ENCODE peak calls at places on chromosomes 16 and 17, in six cellular contexts. One of them, this sample, is unnamed.

GRCh38 chr16:81204794-81205680 is 33.5 kb upstream of the BCO1 start:
- DNase-seq in GM23338: peak; percentile 68
- DNase-seq in body of pancreas: peak; percentile 48
- DNase-seq in mesendoderm: peak; percentile 47
- DNase-seq in heart left ventricle: no peak
- DNase-seq in mammary epithelial cell: peak; percentile 36
- DNase-seq in this sample: no peak

GRCh38 chr17:49409066-49409465 is 5.6 kb downstream of the PHB1 start:
- DNase-seq in GM23338: no peak
- DNase-seq in body of pancreas: no peak
- DNase-seq in mesendoderm: no peak
- DNase-seq in heart left ventricle: no peak
- DNase-seq in mammary epithelial cell: no peak
- DNase-seq in this sample: no peak

GRCh38 chr17:64024781-64025731 is 4.6 kb upstream of the ICAM2 start:
- DNase-seq in GM23338: no peak
- DNase-seq in body of pancreas: peak; percentile 41
- DNase-seq in mesendoderm: no peak
- DNase-seq in heart left ventricle: no peak
- DNase-seq in mammary epithelial cell: no peak
- DNase-seq in this sample: no peak

GRCh38 chr17:40510328-40510648 is 8.9 kb upstream of the TNS4 start:
- DNase-seq in GM23338: no peak
- DNase-seq in body of pancreas: peak; percentile 32
- DNase-seq in mesendoderm: peak; percentile 86
- DNase-seq in heart left ventricle: no peak
- DNase-seq in mammary epithelial cell: peak; percentile 99
- DNase-seq in this sample: no peak

GRCh38 chr17:13518271-13519000 is 83.3 kb downstream of the HS3ST3A1 start:
- DNase-seq in GM23338: no peak
- DNase-seq in body of pancreas: no peak
- DNase-seq in mesendoderm: no peak
- DNase-seq in heart left ventricle: no peak
- DNase-seq in mammary epithelial cell: no peak
- DNase-seq in this sample: no peak

GRCh38 chr16:82044585-82044911 is 9.5 kb downstream of the HSD17B2 start:
- DNase-seq in GM23338: no peak
- DNase-seq in body of pancreas: no peak
- DNase-seq in mesendoderm: no peak
- DNase-seq in heart left ventricle: no peak
- DNase-seq in mammary epithelial cell: no peak
- DNase-seq in this sample: no peak

GRCh38 chr17:67157732-67158639 is 87.0 kb downstream of the HELZ start:
- DNase-seq in GM23338: peak; percentile 43
- DNase-seq in body of pancreas: no peak
- DNase-seq in mesendoderm: peak; percentile 63
- DNase-seq in heart left ventricle: no peak
- DNase-seq in mammary epithelial cell: no peak
- DNase-seq in this sample: no peak

GRCh38 chr17:5443728-5444127 is 4.8 kb upstream of the C1QBP start:
- DNase-seq in GM23338: no peak
- DNase-seq in body of pancreas: no peak
- DNase-seq in mesendoderm: no peak
- DNase-seq in heart left ventricle: no peak
- DNase-seq in mammary epithelial cell: no peak
- DNase-seq in this sample: no peak

GRCh38 chr17:2860883-2861282 is 64.6 kb downstream of the RAP1GAP2 start:
- DNase-seq in GM23338: no peak
- DNase-seq in body of pancreas: no peak
- DNase-seq in mesendoderm: no peak
- DNase-seq in heart left ventricle: no peak
- DNase-seq in mammary epithelial cell: no peak
- DNase-seq in this sample: no peak

GRCh38 chr17:38342886-38343607 is 709 bp downstream of the GPR179 start:
- DNase-seq in GM23338: no peak
- DNase-seq in body of pancreas: no peak
- DNase-seq in mesendoderm: no peak
- DNase-seq in heart left ventricle: no peak
- DNase-seq in mammary epithelial cell: no peak
- DNase-seq in this sample: peak; percentile 39

GRCh38 chr16:47016700-47017133 is 43.2 kb upstream of the DNAJA2 start:
- DNase-seq in GM23338: no peak
- DNase-seq in body of pancreas: no peak
- DNase-seq in mesendoderm: no peak
- DNase-seq in heart left ventricle: no peak
- DNase-seq in mammary epithelial cell: no peak
- DNase-seq in this sample: no peak

GRCh38 chr17:68318103-68318991 is 27.1 kb downstream of the ARSG start:
- DNase-seq in GM23338: no peak
- DNase-seq in body of pancreas: peak; percentile 67
- DNase-seq in mesendoderm: no peak
- DNase-seq in heart left ventricle: no peak
- DNase-seq in mammary epithelial cell: peak; percentile 48
- DNase-seq in this sample: no peak

GRCh38 chr16:11076259-11077018 is 132.1 kb downstream of the CLEC16A start:
- DNase-seq in GM23338: no peak
- DNase-seq in body of pancreas: no peak
- DNase-seq in mesendoderm: no peak
- DNase-seq in heart left ventricle: no peak
- DNase-seq in mammary epithelial cell: no peak
- DNase-seq in this sample: no peak

GRCh38 chr16:85988723-85989313 is 89.9 kb downstream of the IRF8 start:
- DNase-seq in GM23338: no peak
- DNase-seq in body of pancreas: no peak
- DNase-seq in mesendoderm: no peak
- DNase-seq in heart left ventricle: no peak
- DNase-seq in mammary epithelial cell: no peak
- DNase-seq in this sample: no peak

GRCh38 chr16:89476811-89477261 is 13.5 kb downstream of the ANKRD11 start:
- DNase-seq in GM23338: no peak
- DNase-seq in body of pancreas: no peak
- DNase-seq in mesendoderm: no peak
- DNase-seq in heart left ventricle: no peak
- DNase-seq in mammary epithelial cell: no peak
- DNase-seq in this sample: no peak

GRCh38 chr17:29129731-29130130 is 50.5 kb downstream of the MYO18A start:
- DNase-seq in GM23338: no peak
- DNase-seq in body of pancreas: no peak
- DNase-seq in mesendoderm: no peak
- DNase-seq in heart left ventricle: no peak
- DNase-seq in mammary epithelial cell: no peak
- DNase-seq in this sample: no peak

GRCh38 chr16:87393680-87394055 is 1.5 kb downstream of the MAP1LC3B start:
- DNase-seq in GM23338: no peak
- DNase-seq in body of pancreas: no peak
- DNase-seq in mesendoderm: no peak
- DNase-seq in heart left ventricle: no peak
- DNase-seq in mammary epithelial cell: no peak
- DNase-seq in this sample: no peak

GRCh38 chr16:88835383-88835782 is 21.4 kb downstream of the GALNS start:
- DNase-seq in GM23338: no peak
- DNase-seq in body of pancreas: no peak
- DNase-seq in mesendoderm: no peak
- DNase-seq in heart left ventricle: no peak
- DNase-seq in mammary epithelial cell: no peak
- DNase-seq in this sample: peak; percentile 81

GRCh38 chr16:2675714-2676113 is 6.6 kb upstream of the KCTD5 start:
- DNase-seq in GM23338: no peak
- DNase-seq in body of pancreas: no peak
- DNase-seq in mesendoderm: no peak
- DNase-seq in heart left ventricle: no peak
- DNase-seq in mammary epithelial cell: no peak
- DNase-seq in this sample: no peak

GRCh38 chr16:19289805-19290490 is 4.4 kb downstream of the CLEC19A start:
- DNase-seq in GM23338: peak; percentile 72
- DNase-seq in body of pancreas: peak; percentile 15
- DNase-seq in mesendoderm: peak; percentile 68
- DNase-seq in heart left ventricle: no peak
- DNase-seq in mammary epithelial cell: no peak
- DNase-seq in this sample: peak; percentile 47

GRCh38 chr17:7095642-7096041 is 15.6 kb upstream of the CLEC10A start:
- DNase-seq in GM23338: no peak
- DNase-seq in body of pancreas: no peak
- DNase-seq in mesendoderm: no peak
- DNase-seq in heart left ventricle: no peak
- DNase-seq in mammary epithelial cell: no peak
- DNase-seq in this sample: no peak

GRCh38 chr16:75108792-75109731 is 7.5 kb downstream of the LDHD start:
- DNase-seq in GM23338: no peak
- DNase-seq in body of pancreas: peak; percentile 98
- DNase-seq in mesendoderm: no peak
- DNase-seq in heart left ventricle: peak; percentile 85
- DNase-seq in mammary epithelial cell: peak; percentile 100
- DNase-seq in this sample: peak; percentile 78

GRCh38 chr17:82935944-82936767 is 96.3 kb upstream of the ZNF750 start:
- DNase-seq in GM23338: no peak
- DNase-seq in body of pancreas: no peak
- DNase-seq in mesendoderm: no peak
- DNase-seq in heart left ventricle: no peak
- DNase-seq in mammary epithelial cell: no peak
- DNase-seq in this sample: peak; percentile 9

GRCh38 chr17:27635275-27635823 is 4.4 kb downstream of the LGALS9 start:
- DNase-seq in GM23338: no peak
- DNase-seq in body of pancreas: no peak
- DNase-seq in mesendoderm: no peak
- DNase-seq in heart left ventricle: peak; percentile 34
- DNase-seq in mammary epithelial cell: no peak
- DNase-seq in this sample: no peak

GRCh38 chr16:66365588-66365987 is 903 bp upstream of the CDH5 start:
- DNase-seq in GM23338: no peak
- DNase-seq in body of pancreas: no peak
- DNase-seq in mesendoderm: no peak
- DNase-seq in heart left ventricle: peak; percentile 73
- DNase-seq in mammary epithelial cell: peak; percentile 37
- DNase-seq in this sample: peak; percentile 80

GRCh38 chr16:66364959-66365306 is 1.6 kb upstream of the CDH5 start:
- DNase-seq in GM23338: no peak
- DNase-seq in body of pancreas: no peak
- DNase-seq in mesendoderm: peak; percentile 59
- DNase-seq in heart left ventricle: no peak
- DNase-seq in mammary epithelial cell: peak; percentile 23
- DNase-seq in this sample: no peak

GRCh38 chr16:66364117-66364958 is 2.2 kb upstream of the CDH5 start:
- DNase-seq in GM23338: no peak
- DNase-seq in body of pancreas: peak; percentile 51
- DNase-seq in mesendoderm: peak; percentile 51
- DNase-seq in heart left ventricle: peak; percentile 76
- DNase-seq in mammary epithelial cell: no peak
- DNase-seq in this sample: peak; percentile 81

GRCh38 chr16:66367968-66368891 is 1.7 kb downstream of the CDH5 start:
- DNase-seq in GM23338: peak; percentile 39
- DNase-seq in body of pancreas: no peak
- DNase-seq in mesendoderm: no peak
- DNase-seq in heart left ventricle: peak; percentile 52
- DNase-seq in mammary epithelial cell: no peak
- DNase-seq in this sample: peak; percentile 74

GRCh38 chr16:66366433-66367299 is at the start of gene CDH5:
- DNase-seq in GM23338: no peak
- DNase-seq in body of pancreas: peak; percentile 32
- DNase-seq in mesendoderm: no peak
- DNase-seq in heart left ventricle: peak; percentile 85
- DNase-seq in mammary epithelial cell: no peak
- DNase-seq in this sample: peak; percentile 93
- H3K27me3 ChIP-seq in GM23338: no peaks in the 10 kb centered on the region
- H3K27me3 ChIP-seq in body of pancreas: no peaks in the 10 kb centered on the region
- H3K27me3 ChIP-seq in mesendoderm: no peaks in the 10 kb centered on the region
- H3K27me3 ChIP-seq in heart left ventricle: no peaks in the 10 kb centered on the region
- H3K27me3 ChIP-seq in mammary epithelial cell: no peaks in the 10 kb centered on the region
- H3K27me3 ChIP-seq in this sample: no peaks in the 10 kb centered on the region

GRCh38 chr16:51155199-51155607 is 4.1 kb upstream of the SALL1 start:
- DNase-seq in GM23338: peak; percentile 75
- DNase-seq in body of pancreas: no peak
- DNase-seq in mesendoderm: peak; percentile 61
- DNase-seq in heart left ventricle: no peak
- DNase-seq in mammary epithelial cell: no peak
- DNase-seq in this sample: peak; percentile 66

GRCh38 chr16:51156836-51157235 is 5.8 kb upstream of the SALL1 start:
- DNase-seq in GM23338: no peak
- DNase-seq in body of pancreas: no peak
- DNase-seq in mesendoderm: no peak
- DNase-seq in heart left ventricle: no peak
- DNase-seq in mammary epithelial cell: no peak
- DNase-seq in this sample: no peak

GRCh38 chr16:51154271-51155171 is 3.5 kb upstream of the SALL1 start:
- DNase-seq in GM23338: peak; percentile 81
- DNase-seq in body of pancreas: no peak
- DNase-seq in mesendoderm: peak; percentile 74
- DNase-seq in heart left ventricle: no peak
- DNase-seq in mammary epithelial cell: no peak
- DNase-seq in this sample: peak; percentile 57

GRCh38 chr16:51157698-51158097 is 6.6 kb upstream of the SALL1 start:
- DNase-seq in GM23338: no peak
- DNase-seq in body of pancreas: no peak
- DNase-seq in mesendoderm: no peak
- DNase-seq in heart left ventricle: no peak
- DNase-seq in mammary epithelial cell: no peak
- DNase-seq in this sample: no peak

GRCh38 chr16:51155901-51156810 is 5.1 kb upstream of the SALL1 start:
- DNase-seq in GM23338: peak; percentile 67
- DNase-seq in body of pancreas: no peak
- DNase-seq in mesendoderm: peak; percentile 71
- DNase-seq in heart left ventricle: no peak
- DNase-seq in mammary epithelial cell: no peak
- DNase-seq in this sample: no peak
- H3K27me3 ChIP-seq in GM23338: peaks cover 69% of the 10 kb centered on the region
- H3K27me3 ChIP-seq in body of pancreas: peaks cover 4% of the 10 kb centered on the region
- H3K27me3 ChIP-seq in mesendoderm: no peaks in the 10 kb centered on the region
- H3K27me3 ChIP-seq in heart left ventricle: peaks cover 93% of the 10 kb centered on the region
- H3K27me3 ChIP-seq in mammary epithelial cell: peaks cover 35% of the 10 kb centered on the region
- H3K27me3 ChIP-seq in this sample: peaks cover 4% of the 10 kb centered on the region

GRCh38 chr17:18356624-18357023 is 6.7 kb downstream of the SHMT1 start:
- DNase-seq in GM23338: no peak
- DNase-seq in body of pancreas: no peak
- DNase-seq in mesendoderm: no peak
- DNase-seq in heart left ventricle: peak; percentile 44
- DNase-seq in mammary epithelial cell: no peak
- DNase-seq in this sample: no peak

DNA sequence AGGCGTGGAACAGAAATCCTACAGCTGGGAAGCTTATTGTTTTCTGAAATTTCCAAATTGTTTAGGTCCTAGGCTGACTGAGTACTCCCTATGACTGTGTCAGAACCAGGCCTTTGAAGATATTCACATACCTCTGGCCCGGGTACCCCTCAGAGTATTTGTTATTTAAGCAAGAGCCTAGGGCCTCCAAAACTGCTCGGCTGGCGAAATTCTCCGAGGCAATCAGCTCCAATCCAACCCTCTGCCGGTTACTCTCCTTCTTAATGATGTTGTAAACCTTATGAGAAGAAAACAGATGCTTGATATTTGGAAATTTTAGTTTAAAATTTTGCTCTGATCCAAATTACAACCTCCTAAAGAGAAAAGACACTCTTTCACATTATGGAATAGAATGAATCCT is 9.8 kb downstream of the SHMT1 start:
- DNase-seq in GM23338: no peak
- DNase-seq in body of pancreas: no peak
- DNase-seq in mesendoderm: no peak
- DNase-seq in heart left ventricle: no peak
- DNase-seq in mammary epithelial cell: no peak
- DNase-seq in this sample: no peak
- H3K27me3 ChIP-seq in GM23338: no peaks in the 10 kb centered on the region
- H3K27me3 ChIP-seq in body of pancreas: no peaks in the 10 kb centered on the region
- H3K27me3 ChIP-seq in mesendoderm: no peaks in the 10 kb centered on the region
- H3K27me3 ChIP-seq in heart left ventricle: no peaks in the 10 kb centered on the region
- H3K27me3 ChIP-seq in mammary epithelial cell: no peaks in the 10 kb centered on the region
- H3K27me3 ChIP-seq in this sample: no peaks in the 10 kb centered on the region

GRCh38 chr16:70764632-70765031 is 36.3 kb downstream of the VAC14 start:
- DNase-seq in GM23338: no peak
- DNase-seq in body of pancreas: no peak
- DNase-seq in mesendoderm: no peak
- DNase-seq in heart left ventricle: no peak
- DNase-seq in mammary epithelial cell: no peak
- DNase-seq in this sample: peak; percentile 50
- H3K27me3 ChIP-seq in GM23338: no peaks in the 10 kb centered on the region
- H3K27me3 ChIP-seq in body of pancreas: no peaks in the 10 kb centered on the region
- H3K27me3 ChIP-seq in mesendoderm: no peaks in the 10 kb centered on the region
- H3K27me3 ChIP-seq in heart left ventricle: no peaks in the 10 kb centered on the region
- H3K27me3 ChIP-seq in mammary epithelial cell: no peaks in the 10 kb centered on the region
- H3K27me3 ChIP-seq in this sample: no peaks in the 10 kb centered on the region

This sample was measured in right cardiac atrium.